ENCODE peak calls at places on chromosomes 12 and 14, in four cellular contexts. One of them, this sample, is unnamed.

GRCh38 chr12:1174659-1175058 is 183.6 kb downstream of the ERC1 start:
- DNase-seq in amniotic stem cell: no peak
- DNase-seq in MCF 10A: no peak
- DNase-seq in effector CD4-positive, alpha-beta T cell: no peak
- DNase-seq in this sample: no peak

GRCh38 chr14:24135584-24135833 is 485 bp upstream of the PSME1 start:
- DNase-seq in amniotic stem cell: no peak
- DNase-seq in effector CD4-positive, alpha-beta T cell: no peak
- DNase-seq in MCF 10A: no peak
- DNase-seq in this sample: no peak

GRCh38 chr12:20596036-20596435 is 99.1 kb upstream of the SLCO1C1 start:
- DNase-seq in MCF 10A: peak; percentile 1
- DNase-seq in amniotic stem cell: no peak
- DNase-seq in effector CD4-positive, alpha-beta T cell: no peak
- DNase-seq in this sample: peak; percentile 4

GRCh38 chr12:15543347-15543746 is 221.0 kb downstream of the PTPRO start:
- DNase-seq in effector CD4-positive, alpha-beta T cell: no peak
- DNase-seq in amniotic stem cell: no peak
- DNase-seq in MCF 10A: no peak
- DNase-seq in this sample: no peak

GRCh38 chr12:84599539-84599938 is 313.1 kb downstream of the SLC6A15 start:
- DNase-seq in effector CD4-positive, alpha-beta T cell: no peak
- DNase-seq in MCF 10A: peak; percentile 27
- DNase-seq in amniotic stem cell: no peak
- DNase-seq in this sample: no peak

GRCh38 chr12:102061096-102061555 is 665 bp downstream of the WASHC3 start:
- DNase-seq in effector CD4-positive, alpha-beta T cell: no peak
- DNase-seq in MCF 10A: peak; percentile 9
- DNase-seq in amniotic stem cell: no peak
- DNase-seq in this sample: peak; percentile 0

GRCh38 chr12:42468341-42468821 is 121.2 kb downstream of the PRICKLE1 start:
- DNase-seq in effector CD4-positive, alpha-beta T cell: no peak
- DNase-seq in amniotic stem cell: no peak
- DNase-seq in MCF 10A: no peak
- DNase-seq in this sample: no peak

GRCh38 chr12:32032205-32032810 is 73.1 kb downstream of the RESF1 start:
- DNase-seq in MCF 10A: no peak
- DNase-seq in effector CD4-positive, alpha-beta T cell: no peak
- DNase-seq in amniotic stem cell: no peak
- DNase-seq in this sample: peak; percentile 42

GRCh38 chr12:56234746-56235436 is 5.0 kb downstream of the SLC39A5 start:
- DNase-seq in effector CD4-positive, alpha-beta T cell: no peak
- DNase-seq in amniotic stem cell: no peak
- DNase-seq in MCF 10A: no peak
- DNase-seq in this sample: no peak

GRCh38 chr12:82745062-82745461 is 58.4 kb downstream of the TMTC2 start:
- DNase-seq in MCF 10A: no peak
- DNase-seq in amniotic stem cell: no peak
- DNase-seq in effector CD4-positive, alpha-beta T cell: no peak
- DNase-seq in this sample: no peak

GRCh38 chr12:22018860-22019259 is 27.2 kb upstream of the CMAS start:
- DNase-seq in effector CD4-positive, alpha-beta T cell: no peak
- DNase-seq in amniotic stem cell: no peak
- DNase-seq in MCF 10A: peak; percentile 34
- DNase-seq in this sample: peak; percentile 33

GRCh38 chr12:102480401-102480800 is at the start of gene IGF1:
- DNase-seq in effector CD4-positive, alpha-beta T cell: no peak
- DNase-seq in MCF 10A: peak; percentile 24
- DNase-seq in amniotic stem cell: no peak
- DNase-seq in this sample: no peak

GRCh38 chr14:68820536-68820935 is 27.7 kb upstream of the ZFP36L1 start:
- DNase-seq in effector CD4-positive, alpha-beta T cell: peak; percentile 48
- DNase-seq in amniotic stem cell: no peak
- DNase-seq in MCF 10A: no peak
- DNase-seq in this sample: no peak

GRCh38 chr14:93977790-93978581 is 1.6 kb upstream of the ASB2 start:
- DNase-seq in effector CD4-positive, alpha-beta T cell: peak; percentile 54
- DNase-seq in amniotic stem cell: no peak
- DNase-seq in MCF 10A: no peak
- DNase-seq in this sample: no peak

GRCh38 chr12:112346194-112346593 is 36.0 kb downstream of the HECTD4 start:
- DNase-seq in effector CD4-positive, alpha-beta T cell: no peak
- DNase-seq in amniotic stem cell: no peak
- DNase-seq in MCF 10A: no peak
- DNase-seq in this sample: no peak

GRCh38 chr12:4418913-4419312 is 26.7 kb downstream of the FGF6 start:
- DNase-seq in effector CD4-positive, alpha-beta T cell: no peak
- DNase-seq in amniotic stem cell: no peak
- DNase-seq in MCF 10A: no peak
- DNase-seq in this sample: no peak

GRCh38 chr12:31715283-31715825 is 13.5 kb downstream of the AMN1 start:
- DNase-seq in amniotic stem cell: no peak
- DNase-seq in effector CD4-positive, alpha-beta T cell: no peak
- DNase-seq in MCF 10A: no peak
- DNase-seq in this sample: no peak

GRCh38 chr12:27190761-27191160 is 53.3 kb upstream of the STK38L start:
- DNase-seq in amniotic stem cell: peak; percentile 40
- DNase-seq in effector CD4-positive, alpha-beta T cell: no peak
- DNase-seq in MCF 10A: no peak
- DNase-seq in this sample: peak; percentile 17

GRCh38 chr12:64098709-64099354 is 123.3 kb downstream of the KICS2 start:
- DNase-seq in amniotic stem cell: no peak
- DNase-seq in effector CD4-positive, alpha-beta T cell: no peak
- DNase-seq in MCF 10A: peak; percentile 75
- DNase-seq in this sample: peak; percentile 80

GRCh38 chr14:77000340-77001235 is 27.9 kb downstream of the IRF2BPL start:
- DNase-seq in MCF 10A: no peak
- DNase-seq in effector CD4-positive, alpha-beta T cell: no peak
- DNase-seq in amniotic stem cell: no peak
- DNase-seq in this sample: no peak

GRCh38 chr14:70909788-70910614 is 2.7 kb downstream of the PCNX1 start:
- DNase-seq in effector CD4-positive, alpha-beta T cell: no peak
- DNase-seq in MCF 10A: no peak
- DNase-seq in amniotic stem cell: no peak
- DNase-seq in this sample: no peak

GRCh38 chr12:27970391-27970980 is 2.0 kb downstream of the PTHLH start:
- DNase-seq in MCF 10A: no peak
- DNase-seq in effector CD4-positive, alpha-beta T cell: no peak
- DNase-seq in amniotic stem cell: no peak
- DNase-seq in this sample: no peak

GRCh38 chr14:78519863-78520262 is 349.7 kb downstream of the NRXN3 start:
- DNase-seq in MCF 10A: peak; percentile 36
- DNase-seq in amniotic stem cell: no peak
- DNase-seq in effector CD4-positive, alpha-beta T cell: no peak
- DNase-seq in this sample: peak; percentile 20

GRCh38 chr12:68410018-68410650 is 78.0 kb upstream of the MDM1 start:
- DNase-seq in MCF 10A: no peak
- DNase-seq in amniotic stem cell: no peak
- DNase-seq in effector CD4-positive, alpha-beta T cell: no peak
- DNase-seq in this sample: no peak

GRCh38 chr12:3117628-3118027 is 40.4 kb downstream of the TSPAN9 start:
- DNase-seq in MCF 10A: peak; percentile 95
- DNase-seq in effector CD4-positive, alpha-beta T cell: no peak
- DNase-seq in amniotic stem cell: peak; percentile 58
- DNase-seq in this sample: peak; percentile 88

GRCh38 chr12:104285740-104286537 is 17.6 kb upstream of the EID3 start:
- DNase-seq in amniotic stem cell: no peak
- DNase-seq in MCF 10A: no peak
- DNase-seq in effector CD4-positive, alpha-beta T cell: no peak
- DNase-seq in this sample: peak; percentile 36

GRCh38 chr12:43154498-43155045 is 397.4 kb downstream of the ADAMTS20 start:
- DNase-seq in MCF 10A: no peak
- DNase-seq in amniotic stem cell: no peak
- DNase-seq in effector CD4-positive, alpha-beta T cell: no peak
- DNase-seq in this sample: no peak

GRCh38 chr12:11719678-11720099 is 70.2 kb downstream of the ETV6 start:
- DNase-seq in amniotic stem cell: peak; percentile 91
- DNase-seq in MCF 10A: peak; percentile 77
- DNase-seq in effector CD4-positive, alpha-beta T cell: no peak
- DNase-seq in this sample: peak; percentile 94